ENCODE peak calls at places on chromosome 21, in eight cellular contexts. O is GM13976, K is GM13977, P is cardiac fibroblast, E is OCI-LY7, U is adrenal gland, M is colonic mucosa, L is fibroblast of mammary gland. I is an unnamed sample.

GRCh38 chr21:31293986-31294385 is 50.1 kb downstream of the TIAM1 start:
- DNase-seq in O (no peak), K (no peak), P (peak), E (no peak), U (no peak), M (no peak), L (peak), I (no peak)

GRCh38 chr21:41164981-41165650 is 2.8 kb upstream of the BACE2 start:
- DNase-seq in O (no peak), K (no peak), P (peak), E (no peak), U (peak), M (peak), L (peak), I (no peak)

GRCh38 chr21:41605934-41606285 is 98.0 kb upstream of the TMPRSS2 start:
- DNase-seq in O (no peak), K (no peak), P (no peak), E (no peak), U (no peak), M (no peak), L (no peak), I (no peak)

GRCh38 chr21:36183144-36183795 is 26.6 kb downstream of the DOP1B start:
- DNase-seq in O (no peak), K (no peak), P (no peak), E (no peak), U (no peak), M (no peak), L (peak), I (no peak)

GRCh38 chr21:21439761-21440160 is 441.6 kb downstream of the NCAM2 start:
- DNase-seq in O (no peak), K (no peak), P (peak), E (no peak), U (no peak), M (no peak), L (peak), I (no peak)

GRCh38 chr21:43323244-43324005 is 103.5 kb downstream of the SIK1 start:
- DNase-seq in O (no peak), K (no peak), P (peak), E (no peak), U (peak), M (no peak), L (no peak), I (no peak)

GRCh38 chr21:41921089-41921819 is 32.6 kb downstream of the C2CD2 start:
- DNase-seq in O (no peak), K (no peak), P (no peak), E (peak), U (no peak), M (no peak), L (no peak), I (no peak)

GRCh38 chr21:41974752-41975053 is 20.9 kb upstream of the C2CD2 start:
- DNase-seq in O (peak), K (no peak), P (no peak), E (no peak), U (peak), M (peak), L (no peak), I (no peak)

GRCh38 chr21:30541764-30542163 is at the start of gene KRTAP19-6:
- DNase-seq in O (no peak), K (no peak), P (no peak), E (no peak), U (no peak), M (no peak), L (no peak), I (no peak)

GRCh38 chr21:34333150-34333739 is 30.6 kb upstream of the KCNE2 start:
- DNase-seq in O (no peak), K (no peak), P (no peak), E (no peak), U (no peak), M (no peak), L (no peak), I (no peak)

GRCh38 chr21:31873696-31874599 is 1.1 kb downstream of the HUNK start:
- DNase-seq in O (peak), K (peak), P (peak), E (peak), U (peak), M (peak), L (no peak), I (peak)

GRCh38 chr21:42193131-42193671 is 25.7 kb upstream of the ABCG1 start:
- DNase-seq in O (no peak), K (no peak), P (no peak), E (no peak), U (no peak), M (peak), L (no peak), I (no peak)

GRCh38 chr21:29271927-29272333 is 26.8 kb upstream of the BACH1 start:
- DNase-seq in O (no peak), K (no peak), P (no peak), E (no peak), U (no peak), M (peak), L (no peak), I (no peak)

GRCh38 chr21:35086357-35086756 is 37.3 kb upstream of the RUNX1 start:
- DNase-seq in O (no peak), K (no peak), P (peak), E (no peak), U (no peak), M (no peak), L (peak), I (no peak)

GRCh38 chr21:42360317-42360716 is 6.0 kb downstream of the TFF1 start:
- DNase-seq in O (no peak), K (no peak), P (no peak), E (peak), U (no peak), M (no peak), L (no peak), I (no peak)

GRCh38 chr21:35982717-35983116 is 77.6 kb downstream of the SETD4 start:
- DNase-seq in O (no peak), K (no peak), P (no peak), E (no peak), U (no peak), M (no peak), L (no peak), I (no peak)

GRCh38 chr21:43775795-43776430 is at the start of gene CSTB:
- DNase-seq in O (peak), K (peak), P (peak), E (peak), U (peak), M (peak), L (no peak), I (peak)

GRCh38 chr21:36798461-36798860 is 99.5 kb downstream of the SIM2 start:
- DNase-seq in O (no peak), K (no peak), P (no peak), E (no peak), U (no peak), M (no peak), L (no peak), I (no peak)

GRCh38 chr21:31732891-31733520 is 1.1 kb upstream of the SCAF4 start:
- DNase-seq in O (no peak), K (no peak), P (peak), E (peak), U (peak), M (peak), L (peak), I (no peak)

GRCh38 chr21:34688145-34688544 is 19.4 kb downstream of the CLIC6 start:
- DNase-seq in O (no peak), K (no peak), P (peak), E (peak), U (no peak), M (no peak), L (peak), I (no peak)

GRCh38 chr21:34994646-34995631 is 54.2 kb downstream of the RUNX1 start:
- DNase-seq in O (no peak), K (no peak), P (no peak), E (no peak), U (no peak), M (no peak), L (no peak), I (no peak)

GRCh38 chr21:34574581-34574980 is 40.3 kb downstream of the RCAN1 start:
- DNase-seq in O (no peak), K (no peak), P (no peak), E (no peak), U (no peak), M (no peak), L (no peak), I (no peak)

GRCh38 chr21:46434322-46434958 is 24.3 kb upstream of the DIP2A start:
- DNase-seq in O (no peak), K (no peak), P (no peak), E (no peak), U (no peak), M (no peak), L (no peak), I (no peak)

GRCh38 chr21:41761211-41762181 is 5.4 kb downstream of the RIPK4 start:
- DNase-seq in O (no peak), K (peak), P (peak), E (no peak), U (no peak), M (no peak), L (no peak), I (no peak)

GRCh38 chr21:42051788-42052187 is 19.3 kb upstream of the UMODL1 start:
- DNase-seq in O (no peak), K (no peak), P (peak), E (no peak), U (no peak), M (no peak), L (no peak), I (no peak)

GRCh38 chr21:44089001-44089911 is 17.9 kb upstream of the PWP2 start:
- DNase-seq in O (no peak), K (no peak), P (no peak), E (peak), U (no peak), M (peak), L (no peak), I (no peak)

GRCh38 chr21:43884861-43885370 is 19.9 kb downstream of the AGPAT3 start:
- DNase-seq in O (no peak), K (no peak), P (no peak), E (no peak), U (no peak), M (no peak), L (no peak), I (no peak)

GRCh38 chr21:17819878-17820232 is 699 bp upstream of the C21orf91 start:
- DNase-seq in O (peak), K (peak), P (no peak), E (peak), U (no peak), M (no peak), L (no peak), I (peak)

GRCh38 chr21:39087238-39087975 is 95.8 kb downstream of the PSMG1 start:
- DNase-seq in O (no peak), K (no peak), P (no peak), E (no peak), U (no peak), M (no peak), L (no peak), I (no peak)

GRCh38 chr21:39087976-39088370 is 95.3 kb downstream of the PSMG1 start:
- DNase-seq in O (no peak), K (no peak), P (no peak), E (no peak), U (no peak), M (no peak), L (no peak), I (no peak)

GRCh38 chr21:39084979-39085729 is 98.1 kb downstream of the PSMG1 start:
- DNase-seq in O (no peak), K (no peak), P (no peak), E (no peak), U (no peak), M (no peak), L (no peak), I (no peak)

GRCh38 chr21:39085843-39086415 is 97.3 kb downstream of the PSMG1 start:
- DNase-seq in O (no peak), K (no peak), P (no peak), E (no peak), U (no peak), M (no peak), L (no peak), I (no peak)

GRCh38 chr21:39086547-39086946 is 96.7 kb downstream of the PSMG1 start:
- DNase-seq in O (no peak), K (no peak), P (no peak), E (no peak), U (no peak), M (no peak), L (no peak), I (no peak)
- TF ChIP-seq CTCF in O (no peak), K (peak), P (no peak), E (peak), U (no peak), M (no peak), L (peak), I (no peak)

GRCh38 chr21:32941263-32941662 is 84.5 kb upstream of the OLIG2 start:
- DNase-seq in O (no peak), K (no peak), P (no peak), E (no peak), U (no peak), M (no peak), L (no peak), I (no peak)

GRCh38 chr21:32934829-32935228 is 90.9 kb upstream of the OLIG2 start:
- DNase-seq in O (no peak), K (no peak), P (no peak), E (no peak), U (no peak), M (no peak), L (no peak), I (no peak)

GRCh38 chr21:32940079-32941014 is 85.4 kb upstream of the OLIG2 start:
- DNase-seq in O (peak), K (peak), P (peak), E (peak), U (peak), M (peak), L (peak), I (peak)
- TF ChIP-seq CTCF in O (peak), K (peak), P (peak), E (peak), U (peak), M (peak), L (peak), I (peak)

DNA sequence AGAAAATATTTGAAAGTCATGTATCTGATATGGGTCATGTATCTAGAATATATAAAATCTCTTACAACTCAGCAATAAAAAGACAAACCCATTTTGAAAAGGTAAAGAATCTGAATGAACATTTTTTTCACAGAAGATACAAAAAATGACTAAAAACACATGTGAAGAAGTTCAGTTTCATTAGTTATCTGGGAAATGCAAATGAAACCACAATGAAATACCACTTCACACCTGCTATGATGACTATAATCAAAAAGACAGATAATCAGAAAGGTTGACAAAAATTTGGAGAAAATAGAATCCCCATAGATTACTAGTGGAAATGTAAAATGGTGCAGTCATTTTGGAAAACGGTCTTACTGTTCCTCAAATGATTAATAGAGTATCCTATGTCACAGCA is 631.0 kb downstream of the MRPL39 start:
- DNase-seq in O (no peak), K (no peak), P (no peak), E (no peak), U (no peak), M (no peak), L (no peak), I (peak)
- TF ChIP-seq CTCF in O (no peak), K (no peak), P (no peak), E (no peak), U (no peak), M (no peak), L (no peak), I (no peak)

GRCh38 chr21:38631676-38632075 is 133.4 kb upstream of the ERG start:
- DNase-seq in O (no peak), K (no peak), P (no peak), E (no peak), U (no peak), M (no peak), L (peak), I (no peak)

GRCh38 chr21:38625000-38625399 is 126.7 kb upstream of the ERG start:
- DNase-seq in O (no peak), K (no peak), P (no peak), E (no peak), U (no peak), M (no peak), L (no peak), I (no peak)

GRCh38 chr21:38626311-38626710 is 128.0 kb upstream of the ERG start:
- DNase-seq in O (no peak), K (no peak), P (no peak), E (no peak), U (no peak), M (no peak), L (peak), I (no peak)

GRCh38 chr21:38631171-38631570 is 132.9 kb upstream of the ERG start:
- DNase-seq in O (no peak), K (no peak), P (no peak), E (no peak), U (no peak), M (no peak), L (peak), I (no peak)

DNA sequence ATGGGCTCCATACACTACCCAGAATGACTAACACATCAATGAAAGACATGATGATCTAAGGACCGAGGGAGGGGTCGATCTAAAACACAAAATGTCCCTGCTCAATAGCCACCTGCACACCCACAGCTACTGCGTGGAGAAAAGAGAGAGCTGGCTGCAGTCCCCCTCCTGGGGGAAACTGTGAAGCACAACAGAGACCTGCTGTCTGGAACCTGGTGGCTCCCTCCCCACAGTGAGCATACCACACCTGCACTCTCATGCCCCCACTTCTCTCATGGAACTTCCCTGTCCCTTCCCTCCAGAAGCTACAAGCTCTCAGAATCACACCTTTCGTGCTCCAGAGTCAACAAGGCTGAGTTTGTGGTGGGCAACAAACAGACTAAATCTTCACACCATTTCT is 130.1 kb upstream of the ERG start:
- DNase-seq in O (no peak), K (no peak), P (no peak), E (no peak), U (no peak), M (no peak), L (no peak), I (no peak)
- TF ChIP-seq CTCF in O (no peak), K (no peak), P (no peak), E (no peak), U (no peak), M (no peak), L (no peak), I (no peak)

GRCh38 chr21:45292399-45293213 is 4.9 kb upstream of the POFUT2 start:
- DNase-seq in O (peak), K (peak), P (peak), E (peak), U (peak), M (peak), L (peak), I (peak)
- TF ChIP-seq CTCF in O (peak), K (peak), P (peak), E (peak), U (peak), M (peak), L (peak), I (peak)

DNA sequence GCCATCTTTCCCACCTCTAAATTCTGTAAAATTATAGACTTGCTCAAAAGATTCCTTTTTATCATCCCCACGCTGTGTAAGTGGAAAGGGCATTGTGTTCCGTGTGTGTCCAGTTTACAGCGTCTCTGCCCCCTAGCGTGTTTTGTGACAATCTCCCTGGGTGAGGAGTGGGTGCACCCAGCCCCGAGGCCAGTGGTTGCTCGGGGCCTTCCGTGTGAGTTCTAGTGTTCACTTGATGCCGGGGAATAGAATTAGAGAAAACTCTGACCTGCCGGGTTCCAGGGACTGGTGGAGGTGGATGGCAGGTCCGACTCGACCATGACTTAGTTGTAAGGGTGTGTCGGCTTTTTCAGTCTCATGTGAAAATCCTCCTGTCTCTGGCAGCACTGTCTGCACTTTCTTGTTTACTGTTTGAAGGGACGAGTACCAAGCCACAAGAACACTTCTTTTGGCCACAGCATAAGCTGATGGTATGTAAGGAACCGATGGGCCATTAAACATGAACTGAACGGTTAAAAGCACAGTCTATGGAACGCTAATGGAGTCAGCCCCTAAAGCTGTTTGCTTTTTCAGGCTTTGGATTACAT is 61.9 kb downstream of the POFUT2 start:
- DNase-seq in O (no peak), K (no peak), P (no peak), E (no peak), U (no peak), M (no peak), L (no peak), I (no peak)
- TF ChIP-seq CTCF in O (no peak), K (no peak), P (no peak), E (no peak), U (no peak), M (no peak), L (no peak), I (no peak)

DNA sequence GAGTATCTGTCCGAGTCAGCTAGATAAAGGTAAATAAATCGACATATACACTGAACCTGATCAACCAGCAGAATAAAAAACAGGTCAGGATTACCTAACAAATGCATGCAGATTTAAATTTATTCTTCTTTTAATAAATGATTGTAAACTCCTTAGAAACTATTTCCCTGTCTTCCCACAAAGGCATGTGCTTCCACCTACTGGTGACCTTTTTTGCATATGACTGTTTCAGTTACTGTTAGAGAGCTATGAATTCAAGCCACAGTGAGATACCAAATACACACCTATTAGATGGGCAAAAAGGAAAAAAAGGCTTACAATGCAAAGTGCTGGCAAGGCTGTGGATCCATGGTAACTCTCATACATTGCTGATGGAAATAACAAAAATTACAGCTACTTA is 957.4 kb upstream of the NCAM2 start:
- DNase-seq in O (no peak), K (no peak), P (peak), E (no peak), U (no peak), M (no peak), L (no peak), I (peak)
- TF ChIP-seq CTCF in O (no peak), K (no peak), P (no peak), E (no peak), U (peak), M (peak), L (no peak), I (peak)

DNA sequence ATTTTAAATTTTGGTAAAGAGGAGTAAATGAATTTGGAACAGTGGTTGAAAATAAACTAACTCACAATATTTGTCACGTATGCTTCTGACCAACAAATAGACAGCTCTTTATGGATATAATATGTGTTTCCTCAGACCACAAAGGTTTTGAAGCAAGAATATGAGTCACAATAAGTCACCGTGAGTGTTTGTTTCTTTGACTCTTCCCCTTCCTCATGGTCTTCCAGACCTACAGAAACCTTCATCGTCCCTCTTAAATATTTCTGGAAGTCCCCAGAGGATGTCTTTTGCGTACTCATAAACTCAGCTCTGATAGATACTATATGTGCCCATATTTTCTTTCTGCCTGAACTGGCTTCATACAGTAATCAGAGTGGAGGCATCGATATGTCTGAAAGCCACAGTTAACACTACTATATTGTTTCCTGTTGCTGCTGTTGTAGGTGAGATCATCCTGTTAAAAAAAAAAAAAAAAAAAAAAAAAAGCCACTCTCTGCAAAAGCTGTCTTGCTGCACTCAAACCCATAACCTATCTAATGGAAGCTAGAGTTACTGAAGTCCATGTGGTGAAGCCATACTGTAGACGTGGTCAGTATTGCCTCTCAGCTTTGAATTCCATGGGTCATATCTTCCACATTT is 38.4 kb downstream of the ADAMTS1 start:
- DNase-seq in O (no peak), K (no peak), P (no peak), E (no peak), U (no peak), M (no peak), L (peak), I (no peak)
- TF ChIP-seq CTCF in O (no peak), K (no peak), P (no peak), E (no peak), U (no peak), M (no peak), L (no peak), I (no peak)

GRCh38 chr21:38356898-38357297 is 100.1 kb downstream of the KCNJ15 start:
- DNase-seq in O (no peak), K (no peak), P (no peak), E (no peak), U (no peak), M (no peak), L (no peak), I (no peak)
- TF ChIP-seq CTCF in O (no peak), K (no peak), P (no peak), E (no peak), U (no peak), M (no peak), L (no peak), I (no peak)

I was measured in MM.1S.